ENCODE peak calls at places on chromosome 1, in nine cellular contexts. X, D, W, U, S, E, V, I and A are unnamed samples.

GRCh38 chr1:226569879-226570547 is 21.4 kb downstream of the STUM start:
- DNase-seq in X (no peak), D (no peak), W (no peak), U (no peak), S (no peak), E (no peak), V (peak), I (no peak), A (peak)

GRCh38 chr1:21623411-21623961 is 45.7 kb downstream of the RAP1GAP start:
- DNase-seq in X (no peak), D (no peak), W (no peak), U (no peak), S (no peak), E (peak), V (no peak), I (no peak), A (no peak)

GRCh38 chr1:169634145-169634544 is 4.2 kb upstream of the SELP start:
- DNase-seq in X (no peak), D (no peak), W (no peak), U (no peak), S (no peak), E (no peak), V (no peak), I (no peak), A (no peak)

GRCh38 chr1:182784556-182785171 is 4.9 kb upstream of the NPL start:
- DNase-seq in X (peak), D (no peak), W (peak), U (no peak), S (peak), E (no peak), V (no peak), I (no peak), A (no peak)

GRCh38 chr1:78255378-78255777 is 209.6 kb downstream of the GIPC2 start:
- DNase-seq in X (no peak), D (no peak), W (no peak), U (no peak), S (no peak), E (no peak), V (no peak), I (no peak), A (no peak)

GRCh38 chr1:107464827-107465226 is 324.0 kb downstream of the NTNG1 start:
- DNase-seq in X (no peak), D (no peak), W (no peak), U (no peak), S (no peak), E (no peak), V (no peak), I (no peak), A (no peak)

GRCh38 chr1:36520056-36520455 is 37.3 kb upstream of the CSF3R start:
- DNase-seq in X (no peak), D (no peak), W (no peak), U (no peak), S (no peak), E (no peak), V (no peak), I (no peak), A (no peak)

GRCh38 chr1:26797627-26798026 is 9.9 kb downstream of the PIGV start:
- DNase-seq in X (no peak), D (no peak), W (no peak), U (no peak), S (no peak), E (no peak), V (no peak), I (no peak), A (no peak)

GRCh38 chr1:38076038-38076437 is 29.4 kb upstream of the POU3F1 start:
- DNase-seq in X (peak), D (no peak), W (no peak), U (no peak), S (no peak), E (no peak), V (no peak), I (no peak), A (no peak)

GRCh38 chr1:54310439-54311328 is 95.5 kb downstream of the SSBP3 start:
- DNase-seq in X (peak), D (no peak), W (no peak), U (peak), S (no peak), E (peak), V (no peak), I (peak), A (no peak)

GRCh38 chr1:151881479-151881878 is 27.8 kb downstream of the THEM4 start:
- DNase-seq in X (no peak), D (no peak), W (no peak), U (no peak), S (no peak), E (no peak), V (no peak), I (no peak), A (no peak)

GRCh38 chr1:42934541-42935312 is 23.9 kb downstream of the SLC2A1 start:
- DNase-seq in X (no peak), D (no peak), W (no peak), U (no peak), S (no peak), E (no peak), V (peak), I (no peak), A (no peak)
- H3K27ac ChIP-seq in X (no peak), D (no peak), W (peak), U (no peak), S (peak), E (no peak), V (peak), I (peak), A (no peak)

DNA sequence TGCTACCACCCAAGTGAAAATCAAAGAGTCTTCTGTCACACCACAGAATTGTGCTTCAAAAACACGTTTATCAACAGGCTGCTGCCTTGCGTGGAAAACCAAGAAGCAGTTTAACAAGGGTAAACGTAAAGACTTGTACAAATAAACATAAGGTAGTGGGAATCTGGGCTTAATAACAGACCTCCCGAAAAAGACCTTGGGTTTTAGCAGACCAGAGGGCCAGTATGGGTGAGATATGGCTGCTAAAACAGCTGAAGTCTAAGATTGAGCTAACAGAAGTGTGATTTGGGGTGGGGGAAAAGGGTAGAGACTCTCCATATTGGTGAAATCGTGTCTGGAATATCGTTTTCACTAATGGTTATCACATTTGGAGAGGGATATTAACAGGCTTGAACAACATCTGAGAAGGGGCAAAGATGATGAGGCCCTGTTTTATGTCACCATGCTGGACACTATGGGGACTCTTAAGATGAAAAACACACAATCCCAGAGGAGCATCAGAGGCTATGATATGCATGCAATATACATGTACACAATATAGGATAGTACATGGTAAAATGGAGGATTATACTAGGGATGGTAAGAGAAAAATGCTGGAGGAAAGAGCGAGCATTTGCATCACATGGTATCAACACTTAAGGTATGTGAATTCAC is 1.4 kb downstream of the MOV10 start:
- DNase-seq in X (no peak), D (no peak), W (no peak), U (no peak), S (no peak), E (no peak), V (no peak), I (no peak), A (no peak)
- H3K27ac ChIP-seq in X (peak), D (peak), W (no peak), U (peak), S (peak), E (peak), V (peak), I (peak), A (peak)

GRCh38 chr1:61504840-61505239 is 220.1 kb downstream of the TM2D1 start:
- DNase-seq in X (peak), D (no peak), W (peak), U (no peak), S (no peak), E (no peak), V (no peak), I (no peak), A (no peak)

GRCh38 chr1:61504305-61504704 is 220.6 kb downstream of the TM2D1 start:
- DNase-seq in X (no peak), D (no peak), W (no peak), U (no peak), S (no peak), E (no peak), V (no peak), I (no peak), A (no peak)

GRCh38 chr1:61498342-61498741 is 226.6 kb downstream of the TM2D1 start:
- DNase-seq in X (no peak), D (no peak), W (no peak), U (no peak), S (no peak), E (no peak), V (no peak), I (no peak), A (no peak)

GRCh38 chr1:61506231-61506630 is 218.7 kb downstream of the TM2D1 start:
- DNase-seq in X (no peak), D (no peak), W (no peak), U (no peak), S (no peak), E (no peak), V (no peak), I (no peak), A (no peak)

DNA sequence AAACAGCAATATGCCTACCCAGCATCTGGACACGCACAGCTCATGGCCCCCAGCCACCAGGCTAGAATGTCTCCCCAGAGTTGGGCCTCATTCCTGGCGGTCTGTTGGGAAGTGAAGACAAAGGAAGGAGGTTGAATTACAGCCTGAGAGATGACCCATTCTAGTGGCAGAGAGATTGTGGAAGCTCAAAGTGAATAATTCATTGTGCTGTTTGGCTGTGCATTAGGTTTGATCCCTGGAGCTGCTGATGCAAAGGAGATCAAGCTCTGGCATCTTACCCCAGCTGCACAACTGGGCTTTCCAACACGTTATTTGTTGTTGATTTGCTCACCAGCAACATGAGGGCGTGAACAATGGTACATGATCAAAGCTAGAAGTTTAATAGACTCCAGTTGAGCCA is 222.9 kb downstream of the TM2D1 start:
- DNase-seq in X (no peak), D (no peak), W (no peak), U (no peak), S (no peak), E (no peak), V (no peak), I (no peak), A (no peak)
- H3K27ac ChIP-seq in X (no peak), D (no peak), W (no peak), U (no peak), S (no peak), E (no peak), V (no peak), I (no peak), A (no peak)

GRCh38 chr1:15696956-15697521 is 12.9 kb downstream of the PLEKHM2 start:
- DNase-seq in X (no peak), D (no peak), W (no peak), U (no peak), S (peak), E (peak), V (peak), I (peak), A (no peak)
- H3K27ac ChIP-seq in X (no peak), D (peak), W (no peak), U (peak), S (peak), E (peak), V (peak), I (peak), A (peak)

GRCh38 chr1:235107368-235108184 is 21.1 kb downstream of the TOMM20 start:
- DNase-seq in X (no peak), D (no peak), W (no peak), U (no peak), S (no peak), E (no peak), V (no peak), I (no peak), A (no peak)
- H3K27ac ChIP-seq in X (no peak), D (no peak), W (no peak), U (no peak), S (no peak), E (no peak), V (no peak), I (no peak), A (no peak)

GRCh38 chr1:223760833-223761232 is 48.5 kb downstream of the CAPN2 start:
- DNase-seq in X (no peak), D (no peak), W (no peak), U (no peak), S (no peak), E (no peak), V (peak), I (no peak), A (no peak)
- H3K27ac ChIP-seq in X (no peak), D (no peak), W (peak), U (peak), S (no peak), E (no peak), V (no peak), I (peak), A (no peak)

DNA sequence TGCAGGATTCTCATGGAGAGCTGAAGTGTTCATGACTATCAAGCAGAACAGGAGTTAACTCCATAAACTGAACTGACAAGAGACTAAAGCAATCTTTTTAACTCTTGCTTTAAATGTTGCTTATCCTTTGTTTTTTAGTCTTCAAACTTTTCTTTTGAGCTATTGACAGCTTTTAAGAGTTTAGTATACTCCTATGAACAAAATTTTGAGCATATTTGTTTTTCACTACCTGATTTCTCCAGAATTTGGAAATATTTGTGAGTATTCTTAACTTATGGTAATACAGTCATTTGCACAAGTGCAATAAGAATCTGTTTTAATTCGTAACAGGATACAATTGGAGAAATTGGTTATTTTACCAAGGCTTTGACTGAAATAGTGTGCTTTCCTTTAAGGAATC is 7.2 kb downstream of the DNAI4 start:
- DNase-seq in X (no peak), D (no peak), W (no peak), U (no peak), S (no peak), E (no peak), V (no peak), I (no peak), A (no peak)
- H3K27ac ChIP-seq in X (no peak), D (no peak), W (no peak), U (no peak), S (no peak), E (no peak), V (no peak), I (no peak), A (peak)

DNA sequence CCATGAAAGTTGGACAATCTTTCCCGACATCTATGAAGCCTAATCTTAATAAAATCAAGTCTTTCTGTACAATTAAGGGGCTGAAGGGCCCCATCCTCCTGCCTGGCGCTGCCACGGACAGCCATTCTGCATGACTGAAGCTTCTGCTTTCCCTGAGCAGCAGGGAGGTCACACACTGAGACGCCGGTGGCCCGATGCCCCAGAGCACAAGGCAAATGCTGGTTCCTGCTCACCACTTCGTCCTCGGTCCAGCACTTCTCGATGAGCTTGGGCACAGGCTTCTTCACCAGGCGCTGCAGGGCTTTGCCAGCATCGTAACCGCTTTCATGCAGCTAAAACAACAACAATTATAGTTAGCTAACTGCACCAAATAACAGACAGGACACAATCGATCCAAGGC is 147.8 kb downstream of the SLC45A1 start:
- DNase-seq in X (no peak), D (no peak), W (no peak), U (no peak), S (no peak), E (no peak), V (peak), I (no peak), A (no peak)
- H3K27ac ChIP-seq in X (no peak), D (peak), W (no peak), U (peak), S (no peak), E (peak), V (peak), I (peak), A (no peak)

GRCh38 chr1:56539403-56539802 is 40.0 kb downstream of the PLPP3 start:
- DNase-seq in X (no peak), D (no peak), W (no peak), U (no peak), S (no peak), E (no peak), V (no peak), I (no peak), A (no peak)
- H3K27ac ChIP-seq in X (no peak), D (no peak), W (no peak), U (peak), S (no peak), E (no peak), V (no peak), I (no peak), A (no peak)